ENCODE peak calls at places on chromosomes 12 and 14, in eight cellular contexts. X is ovary; U is CD8-positive, alpha-beta memory T cell; Z is esophagus squamous epithelium; F is AG04450; P is cardiac muscle cell; E is stomach; O is body of pancreas. J is an unnamed sample.

GRCh38 chr14:50999726-51000125 is 55.4 kb upstream of the PYGL start:
- DNase-seq in F (no peak), E (no peak), U (no peak), P (no peak), X (no peak), O (no peak), Z (no peak), J (no peak)

GRCh38 chr14:76514599-76514998 is 138.7 kb downstream of the ESRRB start:
- DNase-seq in X (no peak), E (no peak), O (peak; percentile 40), F (no peak), P (peak; percentile 19), U (no peak), Z (no peak), J (no peak)

GRCh38 chr12:2691001-2691339 is 103.8 kb upstream of the FKBP4 start:
- DNase-seq in X (no peak), U (peak; percentile 49), Z (no peak), E (no peak), O (no peak), F (no peak), P (peak; percentile 51), J (peak; percentile 59)

GRCh38 chr12:644818-645552 is 18.3 kb downstream of the NINJ2 start:
- DNase-seq in E (no peak), U (no peak), X (no peak), F (no peak), Z (no peak), P (peak; percentile 84), O (no peak), J (peak; percentile 73)

GRCh38 chr12:111991946-111992345 is 21.0 kb downstream of the TMEM116 start:
- DNase-seq in P (peak; percentile 40), E (no peak), U (no peak), O (no peak), X (no peak), Z (no peak), F (no peak), J (no peak)

GRCh38 chr14:92755495-92755894 is 7.1 kb upstream of the LGMN start:
- DNase-seq in O (no peak), Z (no peak), F (no peak), P (peak; percentile 57), E (no peak), X (no peak), U (no peak), J (no peak)

GRCh38 chr12:132061197-132061596 is 82.9 kb downstream of the DDX51 start:
- DNase-seq in F (no peak), Z (no peak), X (no peak), P (no peak), O (no peak), U (no peak), E (no peak), J (no peak)

GRCh38 chr14:99146991-99147740 is 124.8 kb downstream of the BCL11B start:
- DNase-seq in U (no peak), P (no peak), F (no peak), X (no peak), O (no peak), Z (no peak), E (peak; percentile 16), J (no peak)

GRCh38 chr14:96821501-96821900 is 24.3 kb downstream of the VRK1 start:
- DNase-seq in F (no peak), U (no peak), Z (no peak), E (no peak), O (no peak), X (no peak), P (no peak), J (no peak)

GRCh38 chr12:24534632-24535031 is 414.3 kb downstream of the BCAT1 start:
- DNase-seq in P (no peak), Z (no peak), U (no peak), F (no peak), X (peak; percentile 33), O (no peak), E (no peak), J (peak; percentile 64)

GRCh38 chr12:6849427-6849826 is 1.7 kb downstream of the CDCA3 start:
- DNase-seq in F (no peak), Z (no peak), X (no peak), U (no peak), E (no peak), P (no peak), O (no peak), J (no peak)

GRCh38 chr12:44342371-44342770 is 506.5 kb downstream of the TMEM117 start:
- DNase-seq in X (no peak), Z (no peak), P (no peak), F (no peak), U (no peak), O (no peak), E (no peak), J (no peak)

GRCh38 chr14:79424462-79424861 is 786.8 kb downstream of the DIO2 start:
- DNase-seq in Z (no peak), X (no peak), P (peak; percentile 42), E (no peak), U (no peak), F (peak; percentile 15), O (no peak), J (no peak)

GRCh38 chr14:56005580-56006053 is 112.6 kb upstream of the PELI2 start:
- DNase-seq in X (peak; percentile 47), E (no peak), U (no peak), F (peak; percentile 15), P (peak; percentile 62), O (no peak), Z (no peak), J (no peak)

GRCh38 chr12:29499235-29499634 is 1.7 kb upstream of the OVCH1 start:
- DNase-seq in X (no peak), U (no peak), O (no peak), P (no peak), E (no peak), F (no peak), Z (no peak), J (no peak)

GRCh38 chr12:110906088-110906487 is 14.3 kb downstream of the MYL2 start:
- DNase-seq in X (no peak), F (no peak), Z (no peak), U (no peak), P (no peak), O (no peak), E (no peak), J (no peak)

GRCh38 chr12:120399531-120399930 is 30.6 kb upstream of the MSI1 start:
- DNase-seq in F (peak; percentile 33), X (no peak), Z (no peak), U (no peak), O (no peak), E (no peak), P (peak; percentile 50), J (no peak)

GRCh38 chr14:73047808-73048207 is 10.5 kb upstream of the RBM25 start:
- DNase-seq in Z (no peak), F (no peak), U (no peak), O (no peak), E (no peak), X (no peak), P (no peak), J (no peak)

GRCh38 chr14:25607095-25607657 is 557.2 kb upstream of the STXBP6 start:
- DNase-seq in P (no peak), F (no peak), X (no peak), O (no peak), E (no peak), U (no peak), Z (no peak), J (no peak)

GRCh38 chr12:16949351-16949750 is 343.4 kb upstream of the LMO3 start:
- DNase-seq in X (no peak), Z (no peak), E (no peak), U (no peak), P (no peak), F (no peak), O (no peak), J (no peak)
- H3K27ac ChIP-seq in X (no peak overlapping the region), Z (no peak overlapping the region), E (no peak overlapping the region), U (no peak overlapping the region), P (no peak overlapping the region), F (no peak overlapping the region), O (no peak overlapping the region), J (no peak overlapping the region)

GRCh38 chr14:101774814-101775213 is 13.3 kb downstream of the PPP2R5C start:
- DNase-seq in Z (no peak), E (no peak), P (no peak), U (no peak), X (no peak), F (no peak), O (no peak), J (no peak)
- H3K4me3 ChIP-seq in Z (no peak overlapping the region), E (no peak overlapping the region), P (no peak overlapping the region), U (no peak overlapping the region), X (no peak overlapping the region), F (no peak overlapping the region), O (no peak overlapping the region), J (no peak overlapping the region)

DNA sequence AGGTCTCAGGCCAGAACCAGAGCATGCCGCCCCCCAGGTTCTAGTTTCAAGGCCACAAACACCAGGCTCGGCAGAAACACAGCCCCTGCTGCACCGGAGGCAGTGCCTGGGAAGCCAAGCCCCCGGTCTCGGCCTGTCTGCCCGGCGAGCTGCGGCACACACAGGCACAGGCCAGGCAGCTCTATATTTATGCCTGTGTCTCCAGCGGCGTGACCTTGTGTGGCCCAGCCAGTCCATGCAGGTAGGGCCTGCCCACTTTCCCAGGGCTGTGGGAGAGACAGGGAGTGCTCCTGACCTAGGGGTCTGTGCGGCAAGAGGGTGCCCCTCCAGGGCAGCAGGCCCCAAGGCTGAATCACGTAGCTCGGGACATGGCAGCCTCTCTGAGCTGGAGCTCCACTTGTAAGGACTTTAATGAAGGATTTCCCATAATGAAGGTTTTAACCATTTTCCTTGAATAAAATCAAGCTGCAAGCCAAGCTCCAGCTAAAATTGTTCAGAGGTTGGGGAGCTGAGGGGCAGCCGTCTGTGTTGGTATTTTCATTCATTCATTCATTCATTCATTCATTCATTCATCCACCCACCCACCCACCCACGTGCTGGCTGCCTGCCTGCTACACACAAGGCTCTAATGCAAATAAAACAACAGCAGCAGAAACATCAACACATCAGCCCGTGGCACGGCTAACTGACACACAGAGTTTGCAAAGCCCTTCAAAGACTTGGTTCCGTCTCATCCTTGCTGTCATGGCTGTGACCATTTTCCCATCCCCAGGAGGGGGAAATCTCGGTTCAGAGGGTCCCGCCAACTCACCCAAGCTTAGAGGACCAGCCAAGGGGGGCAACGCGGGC is 92.0 kb downstream of the RFLNA start:
- DNase-seq in O (peak; percentile 70), U (no peak), X (no peak), E (no peak), Z (no peak), F (no peak), P (no peak), J (no peak)
- H3K27ac ChIP-seq in O (peak overlapping the region; percentile 90), U (no peak overlapping the region), X (peak overlapping the region; percentile 55), E (peak overlapping the region; percentile 95), Z (peak overlapping the region; percentile 88), F (peak overlapping the region; percentile 88), P (no peak overlapping the region), J (peak overlapping the region; percentile 73)

GRCh38 chr14:53946404-53947400 is 9.9 kb downstream of the BMP4 start:
- DNase-seq in O (peak; percentile 31), P (no peak), U (no peak), Z (no peak), X (peak; percentile 59), F (no peak), E (no peak), J (peak; percentile 64)

GRCh38 chr14:53946071-53946403 is 10.6 kb downstream of the BMP4 start:
- DNase-seq in P (no peak), O (peak; percentile 10), E (no peak), U (no peak), Z (no peak), X (no peak), F (no peak), J (no peak)

GRCh38 chr14:53949201-53949600 is 7.4 kb downstream of the BMP4 start:
- DNase-seq in F (no peak), X (no peak), O (no peak), Z (no peak), E (no peak), U (no peak), P (no peak), J (no peak)

GRCh38 chr14:53948181-53948884 is 8.3 kb downstream of the BMP4 start:
- DNase-seq in P (no peak), O (no peak), Z (no peak), X (no peak), U (no peak), E (no peak), F (no peak), J (no peak)

GRCh38 chr14:53947452-53948180 is 9.0 kb downstream of the BMP4 start:
- DNase-seq in U (no peak), F (no peak), X (no peak), Z (no peak), E (no peak), P (no peak), O (no peak), J (no peak)
- H3K4me3 ChIP-seq in U (no peak overlapping the region), F (no peak overlapping the region), X (no peak overlapping the region), Z (no peak overlapping the region), E (no peak overlapping the region), P (no peak overlapping the region), O (no peak overlapping the region), J (no peak overlapping the region)